ENCODE peak calls at places on chromosomes 5 and 9, in nine cellular contexts. W, L, X, P, I, O, M, G and A are unnamed samples.
A peak's percentile ranks its signal among the peaks of the same experiment; 100 is the strongest.

GRCh38 chr9:38357350-38358114 is 35.0 kb upstream of the ALDH1B1 start:
- DNase-seq in W (no peak), L (no peak), X (no peak), P (no peak), I (no peak), O (no peak), M (no peak), G (peak; percentile 22), A (no peak)

GRCh38 chr9:70110194-70111041 is 66.8 kb downstream of the MAMDC2 start:
- DNase-seq in W (no peak), L (no peak), X (no peak), P (no peak), I (no peak), O (no peak), M (no peak), G (no peak), A (no peak)

GRCh38 chr5:124337996-124338395 is 408.4 kb downstream of the ZNF608 start:
- DNase-seq in W (no peak), L (no peak), X (no peak), P (no peak), I (no peak), O (no peak), M (no peak), G (no peak), A (no peak)

GRCh38 chr5:95670568-95670967 is 12.2 kb downstream of the SPATA9 start:
- DNase-seq in W (no peak), L (no peak), X (no peak), P (no peak), I (no peak), O (no peak), M (no peak), G (peak; percentile 28), A (no peak)

GRCh38 chr5:124580925-124581821 is 165.3 kb downstream of the ZNF608 start:
- DNase-seq in W (peak; percentile 95), L (no peak), X (no peak), P (peak; percentile 34), I (no peak), O (no peak), M (no peak), G (peak; percentile 98), A (no peak)

GRCh38 chr9:105062222-105062850 is 134.4 kb upstream of the ABCA1 start:
- DNase-seq in W (no peak), L (no peak), X (peak; percentile 57), P (no peak), I (no peak), O (no peak), M (no peak), G (no peak), A (no peak)

GRCh38 chr5:142016576-142016975 is 3.7 kb upstream of the GNPDA1 start:
- DNase-seq in W (no peak), L (no peak), X (no peak), P (no peak), I (no peak), O (no peak), M (no peak), G (no peak), A (no peak)

GRCh38 chr9:115593587-115594091 is 475.7 kb upstream of the TNC start:
- DNase-seq in W (peak; percentile 79), L (peak; percentile 23), X (peak; percentile 2), P (peak; percentile 48), I (peak; percentile 28), O (peak; percentile 51), M (no peak), G (peak; percentile 4), A (no peak)

GRCh38 chr9:96253059-96253696 is 48.8 kb downstream of the HSD17B3 start:
- DNase-seq in W (peak; percentile 45), L (no peak), X (no peak), P (no peak), I (no peak), O (no peak), M (peak; percentile 7), G (no peak), A (no peak)

GRCh38 chr5:156515799-156516198 is 188.8 kb downstream of the SGCD start:
- DNase-seq in W (peak; percentile 4), L (no peak), X (no peak), P (no peak), I (no peak), O (no peak), M (no peak), G (no peak), A (no peak)

GRCh38 chr5:172559004-172559932 is 81.8 kb upstream of the NEURL1B start:
- DNase-seq in W (no peak), L (peak; percentile 6), X (no peak), P (no peak), I (no peak), O (no peak), M (no peak), G (no peak), A (no peak)

GRCh38 chr9:126298319-126298801 is 28.3 kb upstream of the MVB12B start:
- DNase-seq in W (peak; percentile 43), L (no peak), X (no peak), P (no peak), I (no peak), O (no peak), M (no peak), G (no peak), A (no peak)

GRCh38 chr5:176180339-176180738 is 57.9 kb upstream of the SIMC1 start:
- DNase-seq in W (no peak), L (no peak), X (no peak), P (no peak), I (no peak), O (no peak), M (no peak), G (no peak), A (no peak)

GRCh38 chr9:32378993-32379729 is 5.3 kb upstream of the ACO1 start:
- DNase-seq in W (peak; percentile 84), L (peak; percentile 67), X (peak; percentile 40), P (peak; percentile 69), I (peak; percentile 34), O (peak; percentile 76), M (peak; percentile 44), G (peak; percentile 85), A (peak; percentile 62)

GRCh38 chr5:74233571-74233970 is 407.0 kb downstream of the ENC1 start:
- DNase-seq in W (no peak), L (no peak), X (no peak), P (no peak), I (no peak), O (no peak), M (no peak), G (no peak), A (peak; percentile 60)

DNA sequence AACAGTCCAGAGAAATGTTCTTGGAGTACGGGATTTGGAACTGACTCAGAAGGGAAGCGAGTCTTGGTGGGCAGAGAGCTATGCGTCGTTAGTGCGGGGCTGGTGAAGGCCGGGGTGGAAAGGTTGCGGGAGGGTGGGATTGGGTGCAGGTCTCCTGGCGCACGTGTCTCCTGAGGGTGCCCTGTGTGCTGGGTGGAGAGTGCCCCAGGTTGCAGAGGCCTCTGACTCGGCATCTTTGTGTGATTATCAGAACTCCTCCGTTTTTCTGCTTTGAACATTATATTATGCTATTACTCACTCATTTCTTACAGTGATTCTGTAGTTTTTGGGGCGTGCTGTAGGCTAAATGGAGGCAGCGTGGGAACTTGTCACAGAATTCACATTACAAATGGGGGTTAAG is 11.4 kb downstream of the CEP72 start:
- DNase-seq in W (no peak), L (no peak), X (no peak), P (no peak), I (no peak), O (no peak), M (no peak), G (no peak), A (no peak)
- TF ChIP-seq REST in W (no peak), L (no peak), X (no peak), P (no peak), I (no peak), O (no peak), M (no peak), G (no peak), A (no peak)

GRCh38 chr9:911003-911402 is 65.5 kb upstream of the DMRT3 start:
- DNase-seq in W (peak; percentile 64), L (no peak), X (no peak), P (peak; percentile 14), I (no peak), O (no peak), M (no peak), G (peak; percentile 9), A (no peak)
- TF ChIP-seq REST in W (no peak), L (no peak), X (no peak), P (no peak), I (no peak), O (no peak), M (no peak), G (no peak), A (no peak)

GRCh38 chr5:143796110-143796509 is 15.9 kb upstream of the HMHB1 start:
- DNase-seq in W (no peak), L (no peak), X (no peak), P (no peak), I (no peak), O (no peak), M (no peak), G (no peak), A (no peak)
- TF ChIP-seq REST in W (no peak), L (no peak), X (no peak), P (no peak), I (no peak), O (no peak), M (no peak), G (no peak), A (no peak)

DNA sequence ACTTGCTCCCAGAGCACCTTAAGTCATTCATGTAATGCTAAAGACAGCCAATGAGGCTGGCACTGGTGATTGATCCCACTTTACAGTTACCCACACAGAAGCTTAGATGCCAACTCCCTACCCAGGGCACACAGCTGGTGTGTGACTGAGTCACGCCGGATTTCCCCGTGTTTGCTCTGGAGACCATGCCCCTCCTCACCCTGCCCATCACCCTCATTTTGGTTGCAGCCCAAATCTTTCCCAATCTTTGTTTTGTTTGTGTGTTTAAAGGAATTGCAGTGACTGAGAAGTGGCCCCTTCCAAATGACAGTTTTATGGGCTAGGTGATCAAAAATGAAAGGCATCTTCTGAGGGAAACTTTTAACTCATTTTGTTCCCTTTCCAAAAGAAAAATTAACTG is 10.8 kb downstream of the FBXL7 start:
- DNase-seq in W (no peak), L (no peak), X (no peak), P (no peak), I (no peak), O (no peak), M (no peak), G (no peak), A (no peak)
- TF ChIP-seq REST in W (no peak), L (no peak), X (no peak), P (no peak), I (no peak), O (no peak), M (no peak), G (no peak), A (no peak)

GRCh38 chr5:88787856-88788255 is 95.1 kb downstream of the MEF2C start:
- DNase-seq in W (no peak), L (no peak), X (no peak), P (no peak), I (no peak), O (no peak), M (no peak), G (no peak), A (no peak)
- TF ChIP-seq REST in W (no peak), L (no peak), X (no peak), P (no peak), I (no peak), O (no peak), M (no peak), G (no peak), A (no peak)